ENCODE peak calls at places on chromosome 6, in nine cellular contexts. E, M, H, I, N, Q, G, R and L are unnamed samples.

GRCh38 chr6:162602759-162603158 is 124.8 kb downstream of the PRKN start:
- DNase-seq in E (no peak), M (no peak), H (no peak), I (no peak), N (no peak), Q (no peak), G (no peak), R (no peak), L (no peak)

GRCh38 chr6:17589402-17590116 is 10.5 kb upstream of the FAM8A1 start:
- DNase-seq in E (no peak), M (no peak), H (peak), I (peak), N (peak), Q (peak), G (peak), R (peak), L (peak)

GRCh38 chr6:42199106-42199981 is 4.6 kb upstream of the GUCA1B start:
- DNase-seq in E (no peak), M (no peak), H (peak), I (no peak), N (peak), Q (peak), G (no peak), R (no peak), L (peak)

GRCh38 chr6:98560418-98560817 is 274.0 kb upstream of the POU3F2 start:
- DNase-seq in E (no peak), M (no peak), H (no peak), I (no peak), N (no peak), Q (no peak), G (no peak), R (no peak), L (no peak)

GRCh38 chr6:47414517-47415167 is 62.9 kb upstream of the CD2AP start:
- DNase-seq in E (peak), M (no peak), H (peak), I (no peak), N (peak), Q (peak), G (peak), R (no peak), L (peak)

GRCh38 chr6:149716181-149716580 is 1.7 kb downstream of the LATS1 start:
- DNase-seq in E (peak), M (no peak), H (no peak), I (no peak), N (no peak), Q (peak), G (no peak), R (no peak), L (no peak)

GRCh38 chr6:69785697-69786096 is 11.1 kb downstream of the LMBRD1 start:
- DNase-seq in E (no peak), M (no peak), H (no peak), I (no peak), N (no peak), Q (no peak), G (no peak), R (no peak), L (no peak)

GRCh38 chr6:10759884-10760329 is 12.3 kb downstream of the TMEM14B start:
- DNase-seq in E (no peak), M (no peak), H (peak), I (no peak), N (peak), Q (peak), G (peak), R (peak), L (no peak)

GRCh38 chr6:150987371-150987828 is 121.9 kb downstream of the MTHFD1L start:
- DNase-seq in E (peak), M (no peak), H (no peak), I (no peak), N (no peak), Q (no peak), G (no peak), R (no peak), L (no peak)

GRCh38 chr6:136846046-136846445 is 23.7 kb downstream of the PEX7 start:
- DNase-seq in E (peak), M (peak), H (peak), I (peak), N (peak), Q (peak), G (peak), R (peak), L (peak)

GRCh38 chr6:4549556-4550226 is 226.5 kb upstream of the CDYL start:
- DNase-seq in E (no peak), M (no peak), H (no peak), I (no peak), N (no peak), Q (no peak), G (no peak), R (no peak), L (no peak)

GRCh38 chr6:89035252-89036106 is 45.1 kb upstream of the PNRC1 start:
- DNase-seq in E (no peak), M (peak), H (peak), I (peak), N (peak), Q (peak), G (peak), R (peak), L (peak)

GRCh38 chr6:150417899-150418824 is 49.4 kb downstream of the IYD start:
- DNase-seq in E (peak), M (peak), H (peak), I (peak), N (peak), Q (peak), G (peak), R (peak), L (peak)

GRCh38 chr6:107870379-107870778 is 46.3 kb upstream of the SCML4 start:
- DNase-seq in E (peak), M (no peak), H (peak), I (no peak), N (peak), Q (peak), G (no peak), R (no peak), L (no peak)

GRCh38 chr6:116483616-116484015 is 22.4 kb downstream of the CALHM6 start:
- DNase-seq in E (no peak), M (no peak), H (no peak), I (no peak), N (no peak), Q (no peak), G (no peak), R (no peak), L (no peak)

GRCh38 chr6:6003334-6004146 is 3.2 kb downstream of the NRN1 start:
- DNase-seq in E (peak), M (peak), H (peak), I (no peak), N (peak), Q (peak), G (no peak), R (no peak), L (no peak)

GRCh38 chr6:134405386-134406087 is 87.6 kb upstream of the SGK1 start:
- DNase-seq in E (no peak), M (no peak), H (no peak), I (no peak), N (no peak), Q (no peak), G (no peak), R (no peak), L (no peak)

GRCh38 chr6:27133281-27134227 is 113.9 kb upstream of the PRSS16 start:
- DNase-seq in E (peak), M (peak), H (peak), I (peak), N (peak), Q (peak), G (peak), R (no peak), L (no peak)

DNA sequence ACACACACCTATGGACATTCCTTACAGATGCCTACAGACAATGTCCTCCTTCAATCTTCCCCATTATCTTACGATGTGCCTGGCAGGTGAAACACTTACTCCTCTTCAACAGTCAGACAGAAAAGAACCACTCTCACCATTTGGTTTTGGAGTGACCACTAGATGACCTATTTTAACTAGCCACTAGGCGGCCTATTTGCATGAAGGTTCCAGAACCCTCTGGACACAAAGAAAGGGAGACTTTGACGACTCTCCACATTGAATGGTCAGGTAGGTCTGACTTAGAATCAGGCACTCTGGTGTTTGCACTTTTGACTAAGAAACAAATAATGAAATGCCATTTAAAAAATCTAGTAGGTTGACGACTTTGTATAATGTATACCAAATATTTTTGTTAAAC is 42.0 kb downstream of the PNLDC1 start:
- DNase-seq in E (no peak), M (peak), H (no peak), I (no peak), N (peak), Q (peak), G (no peak), R (no peak), L (no peak)
- TF ChIP-seq CTCF in E (no peak), M (peak), H (peak), I (peak), N (peak), Q (peak), G (no peak), R (peak), L (peak)

GRCh38 chr6:90350689-90351554 is 54.3 kb upstream of the BACH2 start:
- DNase-seq in E (no peak), M (no peak), H (no peak), I (peak), N (no peak), Q (no peak), G (no peak), R (no peak), L (no peak)
- TF ChIP-seq CTCF in E (no peak), M (no peak), H (no peak), I (no peak), N (no peak), Q (no peak), G (no peak), R (no peak), L (no peak)

DNA sequence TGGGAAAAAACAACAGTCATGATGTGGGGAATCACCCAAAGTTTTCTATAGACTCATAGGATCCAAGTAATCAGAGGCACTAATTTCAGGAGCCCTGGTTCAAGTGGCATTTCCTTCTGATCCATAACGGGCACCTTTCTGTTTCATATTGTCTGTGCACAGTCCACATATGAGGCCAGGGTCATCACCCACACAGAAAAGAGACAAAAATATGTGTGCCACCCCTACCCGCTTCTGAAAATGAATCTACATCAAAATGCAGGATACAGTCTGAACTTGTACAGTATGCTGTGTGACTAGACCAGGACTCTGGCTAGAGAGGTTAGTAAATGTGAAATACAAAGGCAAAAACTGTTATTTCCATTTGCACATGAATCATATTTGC is 17.4 kb upstream of the TNFAIP3 start:
- DNase-seq in E (no peak), M (no peak), H (no peak), I (no peak), N (no peak), Q (no peak), G (no peak), R (no peak), L (no peak)
- TF ChIP-seq CTCF in E (no peak), M (no peak), H (no peak), I (no peak), N (no peak), Q (no peak), G (no peak), R (no peak), L (no peak)

DNA sequence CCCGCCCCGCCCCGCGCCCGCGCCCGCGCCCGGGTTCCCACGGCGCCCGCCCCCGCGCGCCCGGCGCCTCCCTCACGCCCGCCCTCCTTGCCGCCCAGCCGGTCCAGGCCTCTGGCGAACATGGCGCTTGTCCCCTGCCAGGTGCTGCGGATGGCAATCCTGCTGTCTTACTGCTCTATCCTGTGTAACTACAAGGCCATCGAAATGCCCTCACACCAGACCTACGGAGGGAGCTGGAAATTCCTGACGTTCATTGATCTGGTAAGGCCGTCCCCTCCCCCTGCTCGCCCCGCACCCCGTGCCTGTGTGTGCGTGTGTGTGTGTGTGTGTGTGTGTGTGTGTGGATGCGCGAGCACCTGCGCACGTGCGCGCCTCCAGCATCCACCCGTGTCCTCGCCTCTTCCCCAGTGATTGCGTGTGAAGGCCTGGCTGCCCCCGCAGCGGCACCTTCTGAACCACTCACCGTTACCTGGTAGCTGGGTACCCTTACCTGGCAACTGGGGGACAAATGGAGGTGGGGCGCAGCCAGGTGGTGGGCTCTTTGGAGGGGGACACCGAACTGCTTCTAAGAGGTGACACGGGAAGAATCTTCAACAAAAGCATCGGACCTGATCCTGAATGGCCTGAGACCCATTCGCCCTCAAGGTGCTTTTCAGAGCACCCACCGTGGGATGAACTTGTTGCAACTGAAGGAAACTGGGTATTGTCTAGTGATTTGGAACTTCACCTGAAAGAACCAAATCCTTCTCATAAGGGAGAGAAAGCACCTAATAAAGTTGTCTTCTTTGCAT is at the start of gene AIG1:
- DNase-seq in E (peak), M (no peak), H (no peak), I (peak), N (no peak), Q (no peak), G (peak), R (no peak), L (no peak)
- TF ChIP-seq CTCF in E (no peak), M (no peak), H (no peak), I (no peak), N (no peak), Q (no peak), G (no peak), R (no peak), L (no peak)

DNA sequence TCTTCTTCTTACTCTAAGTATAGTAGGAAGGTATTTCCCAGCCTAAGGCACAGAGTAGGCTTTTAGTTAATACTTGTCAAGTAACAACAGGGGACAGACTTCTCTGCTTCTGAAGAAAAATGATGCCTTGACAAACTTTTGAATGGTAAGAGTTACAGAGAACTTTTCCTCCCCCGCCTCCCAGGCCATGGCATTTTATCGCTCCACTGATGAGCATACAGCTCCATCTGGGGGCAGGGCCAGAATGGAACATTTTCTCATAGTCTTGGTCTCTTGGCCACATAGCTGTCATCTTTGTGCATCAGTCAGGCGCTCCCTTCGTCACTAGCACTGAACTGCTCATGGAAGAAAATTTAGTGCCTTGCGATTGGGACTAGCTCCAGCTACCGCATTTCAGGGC is 1066.8 kb upstream of the CITED2 start:
- DNase-seq in E (no peak), M (peak), H (peak), I (peak), N (peak), Q (peak), G (peak), R (no peak), L (no peak)
- TF ChIP-seq CTCF in E (peak), M (peak), H (peak), I (peak), N (peak), Q (peak), G (peak), R (peak), L (peak)

GRCh38 chr6:118281291-118281690 is 266.8 kb upstream of the PLN start:
- DNase-seq in E (no peak), M (no peak), H (no peak), I (no peak), N (no peak), Q (no peak), G (no peak), R (no peak), L (no peak)
- TF ChIP-seq CTCF in E (no peak), M (peak), H (no peak), I (no peak), N (no peak), Q (peak), G (no peak), R (no peak), L (no peak)

GRCh38 chr6:3031857-3032256 is 32.2 kb downstream of the NQO2 start:
- DNase-seq in E (no peak), M (peak), H (no peak), I (peak), N (no peak), Q (no peak), G (no peak), R (no peak), L (no peak)
- TF ChIP-seq CTCF in E (no peak), M (no peak), H (no peak), I (no peak), N (no peak), Q (no peak), G (no peak), R (no peak), L (no peak)

GRCh38 chr6:628772-629171 is 28.1 kb downstream of the HUS1B start:
- DNase-seq in E (peak), M (no peak), H (no peak), I (no peak), N (no peak), Q (no peak), G (no peak), R (no peak), L (no peak)

GRCh38 chr6:622462-622861 is 34.4 kb downstream of the HUS1B start:
- DNase-seq in E (no peak), M (no peak), H (no peak), I (no peak), N (peak), Q (no peak), G (no peak), R (no peak), L (no peak)

GRCh38 chr6:621916-622315 is 35.0 kb downstream of the HUS1B start:
- DNase-seq in E (no peak), M (no peak), H (no peak), I (no peak), N (peak), Q (no peak), G (no peak), R (no peak), L (no peak)

GRCh38 chr6:626236-626635 is 30.7 kb downstream of the HUS1B start:
- DNase-seq in E (no peak), M (no peak), H (peak), I (no peak), N (peak), Q (no peak), G (peak), R (no peak), L (no peak)

GRCh38 chr6:624979-625378 is 31.9 kb downstream of the HUS1B start:
- DNase-seq in E (peak), M (peak), H (peak), I (peak), N (peak), Q (peak), G (peak), R (no peak), L (peak)
- TF ChIP-seq CTCF in E (no peak), M (peak), H (peak), I (no peak), N (peak), Q (no peak), G (peak), R (peak), L (peak)